ENCODE peak calls at places on chromosomes 5 and 9, in nine cellular contexts. One of them, this sample, is unnamed.
A peak's percentile ranks its signal among the peaks of the same experiment; 100 is the strongest.

GRCh38 chr9:85610074-85610855 is 131.5 kb downstream of the AGTPBP1 start:
- DNase-seq in nucleus accumbens: no peak
- DNase-seq in SK-N-SH: peak; percentile 74
- DNase-seq in ovary: peak; percentile 29
- DNase-seq in NCI-H1092: peak; percentile 69
- DNase-seq in CD8-positive, alpha-beta memory T cell: peak; percentile 55
- DNase-seq in stimulated activated CD8-positive, alpha-beta memory T cell treated with anti-CD3 and anti-CD28 coated beads, Interleukin-2, amount 100 ng/mL, for 48 hours: no peak
- DNase-seq in dorsolateral prefrontal cortex: no peak
- DNase-seq in endothelial cell: peak; percentile 39
- DNase-seq in this sample: peak; percentile 1

GRCh38 chr9:106818034-106818433 is 44.9 kb upstream of the ZNF462 start:
- DNase-seq in SK-N-SH: no peak
- DNase-seq in NCI-H1092: no peak
- DNase-seq in endothelial cell: no peak
- DNase-seq in dorsolateral prefrontal cortex: no peak
- DNase-seq in nucleus accumbens: no peak
- DNase-seq in CD8-positive, alpha-beta memory T cell: no peak
- DNase-seq in ovary: no peak
- DNase-seq in stimulated activated CD8-positive, alpha-beta memory T cell treated with anti-CD3 and anti-CD28 coated beads, Interleukin-2, amount 100 ng/mL, for 48 hours: no peak
- DNase-seq in this sample: no peak

GRCh38 chr5:42799241-42799608 is 12.5 kb downstream of the SELENOP start:
- DNase-seq in ovary: no peak
- DNase-seq in nucleus accumbens: no peak
- DNase-seq in NCI-H1092: no peak
- DNase-seq in dorsolateral prefrontal cortex: no peak
- DNase-seq in stimulated activated CD8-positive, alpha-beta memory T cell treated with anti-CD3 and anti-CD28 coated beads, Interleukin-2, amount 100 ng/mL, for 48 hours: no peak
- DNase-seq in CD8-positive, alpha-beta memory T cell: no peak
- DNase-seq in endothelial cell: no peak
- DNase-seq in SK-N-SH: no peak
- DNase-seq in this sample: no peak

GRCh38 chr5:173581408-173582197 is 34.8 kb downstream of the BOD1 start:
- DNase-seq in endothelial cell: peak; percentile 79
- DNase-seq in stimulated activated CD8-positive, alpha-beta memory T cell treated with anti-CD3 and anti-CD28 coated beads, Interleukin-2, amount 100 ng/mL, for 48 hours: peak; percentile 36
- DNase-seq in NCI-H1092: no peak
- DNase-seq in nucleus accumbens: no peak
- DNase-seq in CD8-positive, alpha-beta memory T cell: no peak
- DNase-seq in ovary: no peak
- DNase-seq in dorsolateral prefrontal cortex: no peak
- DNase-seq in SK-N-SH: peak; percentile 55
- DNase-seq in this sample: peak; percentile 7

GRCh38 chr9:15243086-15243485 is 63.9 kb downstream of the TTC39B start:
- DNase-seq in ovary: no peak
- DNase-seq in CD8-positive, alpha-beta memory T cell: no peak
- DNase-seq in endothelial cell: no peak
- DNase-seq in nucleus accumbens: no peak
- DNase-seq in stimulated activated CD8-positive, alpha-beta memory T cell treated with anti-CD3 and anti-CD28 coated beads, Interleukin-2, amount 100 ng/mL, for 48 hours: no peak
- DNase-seq in NCI-H1092: no peak
- DNase-seq in SK-N-SH: no peak
- DNase-seq in dorsolateral prefrontal cortex: no peak
- DNase-seq in this sample: no peak

GRCh38 chr9:131773911-131774379 is 34.1 kb upstream of the RAPGEF1 start:
- DNase-seq in endothelial cell: peak; percentile 72
- DNase-seq in stimulated activated CD8-positive, alpha-beta memory T cell treated with anti-CD3 and anti-CD28 coated beads, Interleukin-2, amount 100 ng/mL, for 48 hours: peak; percentile 22
- DNase-seq in dorsolateral prefrontal cortex: no peak
- DNase-seq in nucleus accumbens: no peak
- DNase-seq in NCI-H1092: no peak
- DNase-seq in SK-N-SH: no peak
- DNase-seq in CD8-positive, alpha-beta memory T cell: no peak
- DNase-seq in ovary: peak; percentile 20
- DNase-seq in this sample: no peak

GRCh38 chr5:174607205-174607604 is 117.2 kb upstream of the MSX2 start:
- DNase-seq in ovary: no peak
- DNase-seq in endothelial cell: no peak
- DNase-seq in dorsolateral prefrontal cortex: no peak
- DNase-seq in nucleus accumbens: no peak
- DNase-seq in SK-N-SH: no peak
- DNase-seq in stimulated activated CD8-positive, alpha-beta memory T cell treated with anti-CD3 and anti-CD28 coated beads, Interleukin-2, amount 100 ng/mL, for 48 hours: no peak
- DNase-seq in CD8-positive, alpha-beta memory T cell: no peak
- DNase-seq in NCI-H1092: no peak
- DNase-seq in this sample: no peak

GRCh38 chr5:1468247-1468612 is 23.0 kb upstream of the SLC6A3 start:
- DNase-seq in stimulated activated CD8-positive, alpha-beta memory T cell treated with anti-CD3 and anti-CD28 coated beads, Interleukin-2, amount 100 ng/mL, for 48 hours: no peak
- DNase-seq in endothelial cell: peak; percentile 74
- DNase-seq in NCI-H1092: peak; percentile 9
- DNase-seq in CD8-positive, alpha-beta memory T cell: peak; percentile 13
- DNase-seq in dorsolateral prefrontal cortex: no peak
- DNase-seq in nucleus accumbens: no peak
- DNase-seq in SK-N-SH: peak; percentile 83
- DNase-seq in ovary: no peak
- DNase-seq in this sample: no peak

GRCh38 chr9:112180387-112180881 is 5.3 kb upstream of the SUSD1 start:
- DNase-seq in dorsolateral prefrontal cortex: no peak
- DNase-seq in stimulated activated CD8-positive, alpha-beta memory T cell treated with anti-CD3 and anti-CD28 coated beads, Interleukin-2, amount 100 ng/mL, for 48 hours: no peak
- DNase-seq in ovary: no peak
- DNase-seq in CD8-positive, alpha-beta memory T cell: peak; percentile 5
- DNase-seq in NCI-H1092: no peak
- DNase-seq in nucleus accumbens: no peak
- DNase-seq in SK-N-SH: no peak
- DNase-seq in endothelial cell: no peak
- DNase-seq in this sample: no peak

GRCh38 chr9:36971935-36972488 is 62.1 kb downstream of the PAX5 start:
- DNase-seq in endothelial cell: no peak
- DNase-seq in stimulated activated CD8-positive, alpha-beta memory T cell treated with anti-CD3 and anti-CD28 coated beads, Interleukin-2, amount 100 ng/mL, for 48 hours: no peak
- DNase-seq in dorsolateral prefrontal cortex: no peak
- DNase-seq in ovary: no peak
- DNase-seq in nucleus accumbens: no peak
- DNase-seq in SK-N-SH: no peak
- DNase-seq in CD8-positive, alpha-beta memory T cell: no peak
- DNase-seq in NCI-H1092: no peak
- DNase-seq in this sample: no peak

GRCh38 chr5:167147879-167148278 is 1143.6 kb upstream of the WWC1 start:
- DNase-seq in ovary: no peak
- DNase-seq in stimulated activated CD8-positive, alpha-beta memory T cell treated with anti-CD3 and anti-CD28 coated beads, Interleukin-2, amount 100 ng/mL, for 48 hours: no peak
- DNase-seq in dorsolateral prefrontal cortex: no peak
- DNase-seq in nucleus accumbens: no peak
- DNase-seq in endothelial cell: no peak
- DNase-seq in NCI-H1092: no peak
- DNase-seq in CD8-positive, alpha-beta memory T cell: no peak
- DNase-seq in SK-N-SH: no peak
- DNase-seq in this sample: no peak

GRCh38 chr9:75108571-75108970 is 20.3 kb downstream of the OSTF1 start:
- DNase-seq in CD8-positive, alpha-beta memory T cell: no peak
- DNase-seq in NCI-H1092: no peak
- DNase-seq in ovary: peak; percentile 51
- DNase-seq in nucleus accumbens: no peak
- DNase-seq in endothelial cell: no peak
- DNase-seq in stimulated activated CD8-positive, alpha-beta memory T cell treated with anti-CD3 and anti-CD28 coated beads, Interleukin-2, amount 100 ng/mL, for 48 hours: no peak
- DNase-seq in SK-N-SH: no peak
- DNase-seq in dorsolateral prefrontal cortex: no peak
- DNase-seq in this sample: no peak

GRCh38 chr5:132010645-132011560 is 555 bp downstream of the ACSL6 start:
- DNase-seq in SK-N-SH: no peak
- DNase-seq in endothelial cell: no peak
- DNase-seq in dorsolateral prefrontal cortex: no peak
- DNase-seq in ovary: no peak
- DNase-seq in stimulated activated CD8-positive, alpha-beta memory T cell treated with anti-CD3 and anti-CD28 coated beads, Interleukin-2, amount 100 ng/mL, for 48 hours: no peak
- DNase-seq in NCI-H1092: no peak
- DNase-seq in CD8-positive, alpha-beta memory T cell: peak; percentile 6
- DNase-seq in nucleus accumbens: no peak
- DNase-seq in this sample: no peak

GRCh38 chr5:180135128-180135955 is 63.8 kb upstream of the RNF130 start:
- DNase-seq in dorsolateral prefrontal cortex: peak; percentile 55
- DNase-seq in nucleus accumbens: no peak
- DNase-seq in NCI-H1092: no peak
- DNase-seq in ovary: no peak
- DNase-seq in stimulated activated CD8-positive, alpha-beta memory T cell treated with anti-CD3 and anti-CD28 coated beads, Interleukin-2, amount 100 ng/mL, for 48 hours: peak; percentile 23
- DNase-seq in SK-N-SH: no peak
- DNase-seq in CD8-positive, alpha-beta memory T cell: no peak
- DNase-seq in endothelial cell: no peak
- DNase-seq in this sample: no peak

GRCh38 chr9:15468113-15468512 is 42.7 kb downstream of the PSIP1 start:
- DNase-seq in ovary: no peak
- DNase-seq in SK-N-SH: no peak
- DNase-seq in CD8-positive, alpha-beta memory T cell: no peak
- DNase-seq in endothelial cell: no peak
- DNase-seq in nucleus accumbens: no peak
- DNase-seq in dorsolateral prefrontal cortex: no peak
- DNase-seq in NCI-H1092: no peak
- DNase-seq in stimulated activated CD8-positive, alpha-beta memory T cell treated with anti-CD3 and anti-CD28 coated beads, Interleukin-2, amount 100 ng/mL, for 48 hours: no peak
- DNase-seq in this sample: no peak

GRCh38 chr9:107866912-107867311 is 377.3 kb upstream of the KLF4 start:
- DNase-seq in nucleus accumbens: no peak
- DNase-seq in SK-N-SH: no peak
- DNase-seq in ovary: no peak
- DNase-seq in dorsolateral prefrontal cortex: no peak
- DNase-seq in CD8-positive, alpha-beta memory T cell: no peak
- DNase-seq in stimulated activated CD8-positive, alpha-beta memory T cell treated with anti-CD3 and anti-CD28 coated beads, Interleukin-2, amount 100 ng/mL, for 48 hours: no peak
- DNase-seq in NCI-H1092: no peak
- DNase-seq in endothelial cell: no peak
- DNase-seq in this sample: no peak

GRCh38 chr5:157918811-157919742 is 60.1 kb upstream of the CLINT1 start:
- DNase-seq in dorsolateral prefrontal cortex: no peak
- DNase-seq in CD8-positive, alpha-beta memory T cell: peak; percentile 8
- DNase-seq in ovary: no peak
- DNase-seq in SK-N-SH: no peak
- DNase-seq in endothelial cell: no peak
- DNase-seq in nucleus accumbens: no peak
- DNase-seq in NCI-H1092: no peak
- DNase-seq in stimulated activated CD8-positive, alpha-beta memory T cell treated with anti-CD3 and anti-CD28 coated beads, Interleukin-2, amount 100 ng/mL, for 48 hours: no peak
- DNase-seq in this sample: no peak

GRCh38 chr9:99095565-99095964 is 9.3 kb upstream of the TGFBR1 start:
- DNase-seq in stimulated activated CD8-positive, alpha-beta memory T cell treated with anti-CD3 and anti-CD28 coated beads, Interleukin-2, amount 100 ng/mL, for 48 hours: no peak
- DNase-seq in endothelial cell: no peak
- DNase-seq in NCI-H1092: no peak
- DNase-seq in ovary: no peak
- DNase-seq in nucleus accumbens: no peak
- DNase-seq in SK-N-SH: no peak
- DNase-seq in CD8-positive, alpha-beta memory T cell: no peak
- DNase-seq in dorsolateral prefrontal cortex: no peak
- DNase-seq in this sample: no peak

GRCh38 chr9:93893899-93894690 is 61.1 kb downstream of the BARX1 start:
- DNase-seq in stimulated activated CD8-positive, alpha-beta memory T cell treated with anti-CD3 and anti-CD28 coated beads, Interleukin-2, amount 100 ng/mL, for 48 hours: no peak
- DNase-seq in dorsolateral prefrontal cortex: no peak
- DNase-seq in ovary: no peak
- DNase-seq in nucleus accumbens: no peak
- DNase-seq in CD8-positive, alpha-beta memory T cell: no peak
- DNase-seq in NCI-H1092: peak; percentile 50
- DNase-seq in endothelial cell: no peak
- DNase-seq in SK-N-SH: peak; percentile 8
- DNase-seq in this sample: no peak

GRCh38 chr5:138696501-138696900 is 56.7 kb upstream of the CTNNA1 start:
- DNase-seq in ovary: no peak
- DNase-seq in CD8-positive, alpha-beta memory T cell: no peak
- DNase-seq in dorsolateral prefrontal cortex: no peak
- DNase-seq in nucleus accumbens: no peak
- DNase-seq in stimulated activated CD8-positive, alpha-beta memory T cell treated with anti-CD3 and anti-CD28 coated beads, Interleukin-2, amount 100 ng/mL, for 48 hours: no peak
- DNase-seq in SK-N-SH: no peak
- DNase-seq in endothelial cell: no peak
- DNase-seq in NCI-H1092: no peak
- DNase-seq in this sample: no peak

GRCh38 chr9:112203536-112203935 is 28.4 kb upstream of the SUSD1 start:
- DNase-seq in endothelial cell: no peak
- DNase-seq in CD8-positive, alpha-beta memory T cell: no peak
- DNase-seq in nucleus accumbens: no peak
- DNase-seq in NCI-H1092: no peak
- DNase-seq in SK-N-SH: no peak
- DNase-seq in dorsolateral prefrontal cortex: no peak
- DNase-seq in ovary: no peak
- DNase-seq in stimulated activated CD8-positive, alpha-beta memory T cell treated with anti-CD3 and anti-CD28 coated beads, Interleukin-2, amount 100 ng/mL, for 48 hours: no peak
- DNase-seq in this sample: no peak

GRCh38 chr5:155728146-155728856 is 598.7 kb upstream of the SGCD start:
- DNase-seq in NCI-H1092: peak; percentile 28
- DNase-seq in nucleus accumbens: peak; percentile 54
- DNase-seq in ovary: peak; percentile 39
- DNase-seq in SK-N-SH: peak; percentile 83
- DNase-seq in endothelial cell: peak; percentile 65
- DNase-seq in dorsolateral prefrontal cortex: peak; percentile 54
- DNase-seq in stimulated activated CD8-positive, alpha-beta memory T cell treated with anti-CD3 and anti-CD28 coated beads, Interleukin-2, amount 100 ng/mL, for 48 hours: no peak
- DNase-seq in CD8-positive, alpha-beta memory T cell: no peak
- DNase-seq in this sample: peak; percentile 30

GRCh38 chr5:57117601-57118000 is 56.3 kb upstream of the GPBP1 start:
- DNase-seq in ovary: no peak
- DNase-seq in endothelial cell: no peak
- DNase-seq in CD8-positive, alpha-beta memory T cell: peak; percentile 63
- DNase-seq in nucleus accumbens: no peak
- DNase-seq in SK-N-SH: no peak
- DNase-seq in NCI-H1092: no peak
- DNase-seq in stimulated activated CD8-positive, alpha-beta memory T cell treated with anti-CD3 and anti-CD28 coated beads, Interleukin-2, amount 100 ng/mL, for 48 hours: peak; percentile 4
- DNase-seq in dorsolateral prefrontal cortex: no peak
- DNase-seq in this sample: no peak

GRCh38 chr5:96324708-96325107 is 108.3 kb downstream of the PCSK1 start:
- DNase-seq in dorsolateral prefrontal cortex: no peak
- DNase-seq in NCI-H1092: no peak
- DNase-seq in endothelial cell: no peak
- DNase-seq in SK-N-SH: no peak
- DNase-seq in CD8-positive, alpha-beta memory T cell: no peak
- DNase-seq in ovary: no peak
- DNase-seq in nucleus accumbens: no peak
- DNase-seq in stimulated activated CD8-positive, alpha-beta memory T cell treated with anti-CD3 and anti-CD28 coated beads, Interleukin-2, amount 100 ng/mL, for 48 hours: no peak
- DNase-seq in this sample: no peak

GRCh38 chr5:53303105-53303504 is 177.3 kb upstream of the FST start:
- DNase-seq in SK-N-SH: no peak
- DNase-seq in CD8-positive, alpha-beta memory T cell: no peak
- DNase-seq in dorsolateral prefrontal cortex: no peak
- DNase-seq in NCI-H1092: no peak
- DNase-seq in nucleus accumbens: no peak
- DNase-seq in endothelial cell: no peak
- DNase-seq in stimulated activated CD8-positive, alpha-beta memory T cell treated with anti-CD3 and anti-CD28 coated beads, Interleukin-2, amount 100 ng/mL, for 48 hours: no peak
- DNase-seq in ovary: no peak
- DNase-seq in this sample: no peak

GRCh38 chr5:31273631-31274378 is 80.3 kb downstream of the CDH6 start:
- DNase-seq in SK-N-SH: no peak
- DNase-seq in stimulated activated CD8-positive, alpha-beta memory T cell treated with anti-CD3 and anti-CD28 coated beads, Interleukin-2, amount 100 ng/mL, for 48 hours: no peak
- DNase-seq in CD8-positive, alpha-beta memory T cell: no peak
- DNase-seq in ovary: no peak
- DNase-seq in dorsolateral prefrontal cortex: no peak
- DNase-seq in endothelial cell: no peak
- DNase-seq in nucleus accumbens: no peak
- DNase-seq in NCI-H1092: no peak
- DNase-seq in this sample: no peak

GRCh38 chr9:16619341-16619740 is 251.1 kb downstream of the BNC2 start:
- DNase-seq in CD8-positive, alpha-beta memory T cell: no peak
- DNase-seq in dorsolateral prefrontal cortex: no peak
- DNase-seq in SK-N-SH: no peak
- DNase-seq in ovary: no peak
- DNase-seq in nucleus accumbens: no peak
- DNase-seq in endothelial cell: no peak
- DNase-seq in NCI-H1092: no peak
- DNase-seq in stimulated activated CD8-positive, alpha-beta memory T cell treated with anti-CD3 and anti-CD28 coated beads, Interleukin-2, amount 100 ng/mL, for 48 hours: no peak
- DNase-seq in this sample: no peak

GRCh38 chr9:110744753-110745522 is 76.3 kb downstream of the MUSK start:
- DNase-seq in ovary: peak; percentile 70
- DNase-seq in NCI-H1092: no peak
- DNase-seq in CD8-positive, alpha-beta memory T cell: no peak
- DNase-seq in stimulated activated CD8-positive, alpha-beta memory T cell treated with anti-CD3 and anti-CD28 coated beads, Interleukin-2, amount 100 ng/mL, for 48 hours: no peak
- DNase-seq in endothelial cell: no peak
- DNase-seq in SK-N-SH: no peak
- DNase-seq in dorsolateral prefrontal cortex: no peak
- DNase-seq in nucleus accumbens: no peak
- DNase-seq in this sample: no peak

GRCh38 chr5:169169786-169170185 is 131.2 kb downstream of the SLIT3 start:
- DNase-seq in SK-N-SH: peak; percentile 27
- DNase-seq in NCI-H1092: no peak
- DNase-seq in dorsolateral prefrontal cortex: no peak
- DNase-seq in nucleus accumbens: no peak
- DNase-seq in CD8-positive, alpha-beta memory T cell: no peak
- DNase-seq in stimulated activated CD8-positive, alpha-beta memory T cell treated with anti-CD3 and anti-CD28 coated beads, Interleukin-2, amount 100 ng/mL, for 48 hours: no peak
- DNase-seq in ovary: no peak
- DNase-seq in endothelial cell: peak; percentile 6
- DNase-seq in this sample: no peak

GRCh38 chr9:96020300-96020821 is 144.9 kb downstream of the ERCC6L2 start:
- DNase-seq in SK-N-SH: no peak
- DNase-seq in ovary: no peak
- DNase-seq in nucleus accumbens: no peak
- DNase-seq in stimulated activated CD8-positive, alpha-beta memory T cell treated with anti-CD3 and anti-CD28 coated beads, Interleukin-2, amount 100 ng/mL, for 48 hours: no peak
- DNase-seq in dorsolateral prefrontal cortex: no peak
- DNase-seq in endothelial cell: no peak
- DNase-seq in NCI-H1092: no peak
- DNase-seq in CD8-positive, alpha-beta memory T cell: no peak
- DNase-seq in this sample: no peak

GRCh38 chr9:136881691-136882108 is 4.6 kb upstream of the TRAF2 start:
- DNase-seq in SK-N-SH: no peak
- DNase-seq in endothelial cell: no peak
- DNase-seq in NCI-H1092: no peak
- DNase-seq in dorsolateral prefrontal cortex: no peak
- DNase-seq in nucleus accumbens: no peak
- DNase-seq in stimulated activated CD8-positive, alpha-beta memory T cell treated with anti-CD3 and anti-CD28 coated beads, Interleukin-2, amount 100 ng/mL, for 48 hours: peak; percentile 43
- DNase-seq in CD8-positive, alpha-beta memory T cell: no peak
- DNase-seq in ovary: no peak
- DNase-seq in this sample: no peak

This sample was measured in NCI-H524 treated with DMSO at 0.1 percent for 48 hours.